ENCODE peak calls at places on chromosome 2, in ten cellular contexts. C is aorta; J is PC-3; L is CD8-positive, alpha-beta T cell; Z is right cardiac atrium; X is Panc1; Q is mucosa of descending colon; H is heart left ventricle; R is lower lobe of right lung; V is A549. K is an unnamed sample.

GRCh38 chr2:98134138-98134537 is 47.2 kb downstream of the VWA3B start:
- ATAC-seq in C (no peak), J (no peak), L (peak; percentile 69), Z (peak; percentile 80), X (no peak), Q (peak; percentile 59), H (peak; percentile 95), R (peak; percentile 57), V (no peak), K (peak; percentile 69)

GRCh38 chr2:23435250-23436035 is 50.5 kb downstream of the KLHL29 start:
- ATAC-seq in C (no peak), J (no peak), L (no peak), Z (no peak), X (peak; percentile 38), Q (no peak), H (no peak), R (peak; percentile 19), V (peak; percentile 50), K (peak; percentile 9)

GRCh38 chr2:109415460-109416004 is 198.2 kb downstream of the SEPTIN10 start:
- ATAC-seq in C (no peak), J (no peak), L (no peak), Z (no peak), X (no peak), Q (no peak), H (no peak), R (no peak), V (no peak), K (no peak)

GRCh38 chr2:102179061-102179460 is 7.8 kb upstream of the IL1RL2 start:
- ATAC-seq in C (no peak), J (no peak), L (no peak), Z (no peak), X (no peak), Q (no peak), H (no peak), R (no peak), V (no peak), K (no peak)

GRCh38 chr2:114316532-114317300 is 125.7 kb upstream of the DPP10 start:
- ATAC-seq in C (no peak), J (no peak), L (no peak), Z (no peak), X (no peak), Q (no peak), H (no peak), R (no peak), V (no peak), K (no peak)

GRCh38 chr2:196750977-196751631 is 48.4 kb downstream of the GTF3C3 start:
- ATAC-seq in C (peak; percentile 77), J (peak; percentile 85), L (peak; percentile 93), Z (peak; percentile 81), X (peak; percentile 96), Q (peak; percentile 91), H (peak; percentile 56), R (peak; percentile 84), V (peak; percentile 91), K (peak; percentile 57)

GRCh38 chr2:161625314-161625919 is 1.2 kb downstream of the SLC4A10 start:
- ATAC-seq in C (no peak), J (no peak), L (no peak), Z (no peak), X (no peak), Q (no peak), H (no peak), R (no peak), V (no peak), K (no peak)

GRCh38 chr2:112031916-112032582 is 23.0 kb upstream of the TMEM87B start:
- ATAC-seq in C (peak; percentile 31), J (no peak), L (no peak), Z (peak; percentile 43), X (no peak), Q (peak; percentile 79), H (peak; percentile 39), R (peak; percentile 94), V (no peak), K (peak; percentile 70)

GRCh38 chr2:181517685-181518301 is 60.6 kb downstream of the ITGA4 start:
- ATAC-seq in C (no peak), J (peak; percentile 48), L (peak; percentile 58), Z (no peak), X (no peak), Q (peak; percentile 27), H (no peak), R (peak; percentile 41), V (no peak), K (no peak)

GRCh38 chr2:234308073-234308813 is 188.6 kb downstream of the ARL4C start:
- ATAC-seq in C (peak; percentile 21), J (peak; percentile 48), L (no peak), Z (no peak), X (no peak), Q (peak; percentile 14), H (no peak), R (no peak), V (peak; percentile 87), K (no peak)

GRCh38 chr2:187654535-187654934 is 100.3 kb upstream of the TFPI start:
- ATAC-seq in C (no peak), J (no peak), L (no peak), Z (no peak), X (no peak), Q (no peak), H (peak; percentile 37), R (no peak), V (no peak), K (no peak)

GRCh38 chr2:26297061-26297460 is 48.9 kb upstream of the SELENOI start:
- ATAC-seq in C (no peak), J (no peak), L (no peak), Z (no peak), X (no peak), Q (no peak), H (no peak), R (no peak), V (no peak), K (no peak)

GRCh38 chr2:26300234-26300641 is 45.7 kb upstream of the SELENOI start:
- ATAC-seq in C (no peak), J (no peak), L (peak; percentile 19), Z (no peak), X (no peak), Q (peak; percentile 53), H (peak; percentile 34), R (peak; percentile 41), V (no peak), K (no peak)

GRCh38 chr2:26299488-26300092 is 46.4 kb upstream of the SELENOI start:
- ATAC-seq in C (peak; percentile 75), J (peak; percentile 58), L (peak; percentile 49), Z (peak; percentile 58), X (peak; percentile 67), Q (peak; percentile 83), H (peak; percentile 62), R (peak; percentile 85), V (no peak), K (peak; percentile 35)

GRCh38 chr2:26298638-26299393 is 47.1 kb upstream of the SELENOI start:
- ATAC-seq in C (peak; percentile 84), J (no peak), L (peak; percentile 71), Z (peak; percentile 85), X (peak; percentile 84), Q (peak; percentile 53), H (peak; percentile 73), R (peak; percentile 92), V (no peak), K (peak; percentile 78)

GRCh38 chr2:26298286-26298637 is 47.7 kb upstream of the SELENOI start:
- ATAC-seq in C (peak; percentile 47), J (no peak), L (no peak), Z (no peak), X (no peak), Q (no peak), H (no peak), R (no peak), V (no peak), K (peak; percentile 9)
- H3K4me3 ChIP-seq in C (peak overlapping the region; percentile 14), J (no peak overlapping the region), L (peak overlapping the region; percentile 78), Z (no peak overlapping the region), X (no peak overlapping the region), Q (no peak overlapping the region), H (peak overlapping the region; percentile 52), R (peak overlapping the region; percentile 69), V (no peak overlapping the region), K (peak overlapping the region; percentile 57)

GRCh38 chr2:28160986-28161425 is 231.7 kb upstream of the FOSL2 start:
- ATAC-seq in C (no peak), J (no peak), L (no peak), Z (no peak), X (no peak), Q (no peak), H (no peak), R (no peak), V (peak; percentile 72), K (peak; percentile 25)
- H3K4me3 ChIP-seq in C (no peak overlapping the region), J (no peak overlapping the region), L (no peak overlapping the region), Z (no peak overlapping the region), X (no peak overlapping the region), Q (no peak overlapping the region), H (no peak overlapping the region), R (no peak overlapping the region), V (no peak overlapping the region), K (no peak overlapping the region)

GRCh38 chr2:70887550-70888229 is 48.0 kb upstream of the ATP6V1B1 start:
- ATAC-seq in C (peak; percentile 40), J (no peak), L (peak; percentile 31), Z (peak; percentile 75), X (peak; percentile 68), Q (peak; percentile 85), H (peak; percentile 70), R (peak; percentile 76), V (peak; percentile 75), K (no peak)

GRCh38 chr2:70888925-70889715 is 46.6 kb upstream of the ATP6V1B1 start:
- ATAC-seq in C (no peak), J (no peak), L (no peak), Z (peak; percentile 44), X (no peak), Q (peak; percentile 28), H (no peak), R (peak; percentile 51), V (no peak), K (peak; percentile 16)

GRCh38 chr2:70886541-70886987 is 49.1 kb upstream of the ATP6V1B1 start:
- ATAC-seq in C (no peak), J (no peak), L (no peak), Z (no peak), X (no peak), Q (no peak), H (no peak), R (no peak), V (no peak), K (no peak)

GRCh38 chr2:70888389-70888924 is 47.2 kb upstream of the ATP6V1B1 start:
- ATAC-seq in C (no peak), J (no peak), L (peak; percentile 14), Z (no peak), X (no peak), Q (peak; percentile 14), H (no peak), R (no peak), V (no peak), K (no peak)

DNA sequence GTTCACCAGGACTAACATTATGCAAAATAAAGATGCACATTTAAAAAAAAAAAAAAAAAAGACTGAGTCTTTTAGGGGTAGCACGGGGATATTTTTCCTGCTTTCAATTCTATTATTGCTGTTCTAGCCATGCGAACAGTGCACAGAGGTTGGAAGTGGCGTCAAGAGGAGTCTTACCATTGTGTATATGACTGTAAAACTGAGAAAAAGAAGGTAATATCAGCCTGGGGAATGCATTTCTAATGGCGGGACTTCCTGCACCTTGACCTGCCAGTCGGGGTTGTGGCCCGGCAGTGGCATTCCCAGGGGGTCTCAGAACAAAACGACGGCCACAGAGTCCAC is 48.5 kb upstream of the ATP6V1B1 start:
- ATAC-seq in C (no peak), J (no peak), L (no peak), Z (no peak), X (no peak), Q (no peak), H (no peak), R (no peak), V (no peak), K (no peak)
- H3K4me3 ChIP-seq in C (no peak overlapping the region), J (no peak overlapping the region), L (peak overlapping the region; percentile 50), Z (peak overlapping the region; percentile 47), X (peak overlapping the region; percentile 52), Q (no peak overlapping the region), H (peak overlapping the region; percentile 43), R (peak overlapping the region; percentile 42), V (peak overlapping the region; percentile 61), K (peak overlapping the region; percentile 6)

GRCh38 chr2:96881349-96882195 is 11.7 kb upstream of the SEMA4C start:
- ATAC-seq in C (no peak), J (no peak), L (no peak), Z (no peak), X (no peak), Q (no peak), H (peak; percentile 33), R (no peak), V (no peak), K (no peak)
- H3K4me3 ChIP-seq in C (no peak overlapping the region), J (no peak overlapping the region), L (no peak overlapping the region), Z (no peak overlapping the region), X (no peak overlapping the region), Q (no peak overlapping the region), H (no peak overlapping the region), R (no peak overlapping the region), V (no peak overlapping the region), K (no peak overlapping the region)

K was measured in gastroesophageal sphincter.